ENCODE peak calls at places on chromosome 15, in ten cellular contexts. Q, T, M, X, S, R, G, E, L and D are unnamed samples.

GRCh38 chr15:77027697-77028450 is 32.9 kb downstream of the PSTPIP1 start:
- DNase-seq in Q (no peak), T (peak; percentile 13), M (peak; percentile 7), X (peak; percentile 55), S (peak; percentile 57), R (peak; percentile 83), G (no peak), E (peak; percentile 54), L (no peak), D (peak; percentile 30)

GRCh38 chr15:25950014-25950413 is 86.9 kb upstream of the ATP10A start:
- DNase-seq in Q (no peak), T (no peak), M (no peak), X (no peak), S (no peak), R (no peak), G (no peak), E (no peak), L (no peak), D (no peak)

GRCh38 chr15:52031542-52031941 is 12.5 kb downstream of the MAPK6 start:
- DNase-seq in Q (no peak), T (no peak), M (no peak), X (no peak), S (no peak), R (no peak), G (peak; percentile 28), E (no peak), L (no peak), D (no peak)

GRCh38 chr15:40344631-40345120 is 3.9 kb upstream of the CCDC9B start:
- DNase-seq in Q (peak; percentile 55), T (peak; percentile 62), M (peak; percentile 73), X (peak; percentile 72), S (peak; percentile 80), R (no peak), G (peak; percentile 76), E (peak; percentile 69), L (peak; percentile 57), D (peak; percentile 70)

GRCh38 chr15:88430051-88430450 is 37.1 kb downstream of the MRPL46 start:
- DNase-seq in Q (no peak), T (no peak), M (no peak), X (no peak), S (no peak), R (peak; percentile 23), G (no peak), E (no peak), L (no peak), D (no peak)

GRCh38 chr15:63800245-63800644 is 33.5 kb downstream of the HERC1 start:
- DNase-seq in Q (no peak), T (no peak), M (no peak), X (no peak), S (no peak), R (no peak), G (no peak), E (no peak), L (no peak), D (no peak)

GRCh38 chr15:40307421-40308165 is at the start of gene PLCB2:
- DNase-seq in Q (no peak), T (peak; percentile 60), M (peak; percentile 45), X (no peak), S (peak; percentile 81), R (no peak), G (no peak), E (peak; percentile 61), L (no peak), D (peak; percentile 38)

GRCh38 chr15:23690450-23690852 is 3.3 kb upstream of the NDN start:
- DNase-seq in Q (peak; percentile 38), T (no peak), M (peak; percentile 10), X (peak; percentile 83), S (peak; percentile 74), R (no peak), G (peak; percentile 91), E (peak; percentile 65), L (peak; percentile 54), D (no peak)

GRCh38 chr15:48941913-48942312 is 21.8 kb downstream of the SHC4 start:
- DNase-seq in Q (no peak), T (no peak), M (no peak), X (no peak), S (no peak), R (no peak), G (no peak), E (no peak), L (no peak), D (no peak)

GRCh38 chr15:76190767-76191538 is 120.3 kb downstream of the ETFA start:
- DNase-seq in Q (peak; percentile 77), T (peak; percentile 61), M (peak; percentile 83), X (peak; percentile 92), S (peak; percentile 89), R (peak; percentile 91), G (peak; percentile 91), E (peak; percentile 87), L (peak; percentile 83), D (peak; percentile 86)

GRCh38 chr15:67917037-67917436 is 77.2 kb upstream of the RNU6-1 start:
- DNase-seq in Q (no peak), T (no peak), M (no peak), X (peak; percentile 14), S (no peak), R (no peak), G (peak; percentile 32), E (no peak), L (no peak), D (no peak)

GRCh38 chr15:92958105-92958504 is 58.0 kb downstream of the CHD2 start:
- DNase-seq in Q (peak; percentile 69), T (no peak), M (no peak), X (no peak), S (no peak), R (no peak), G (no peak), E (no peak), L (no peak), D (no peak)

GRCh38 chr15:63077952-63078351 is 35.4 kb downstream of the TPM1 start:
- DNase-seq in Q (no peak), T (no peak), M (no peak), X (peak; percentile 40), S (no peak), R (no peak), G (no peak), E (no peak), L (no peak), D (no peak)

GRCh38 chr15:42494998-42495360 is 455 bp upstream of the SNAP23 start:
- DNase-seq in Q (no peak), T (no peak), M (no peak), X (peak; percentile 11), S (no peak), R (no peak), G (peak; percentile 74), E (no peak), L (no peak), D (peak; percentile 20)

GRCh38 chr15:80455051-80455648 is 51.0 kb downstream of the ARNT2 start:
- DNase-seq in Q (no peak), T (no peak), M (no peak), X (no peak), S (no peak), R (no peak), G (no peak), E (no peak), L (no peak), D (no peak)

GRCh38 chr15:91881551-91882297 is 28.2 kb downstream of the SLCO3A1 start:
- DNase-seq in Q (no peak), T (no peak), M (no peak), X (no peak), S (no peak), R (no peak), G (no peak), E (no peak), L (no peak), D (no peak)

GRCh38 chr15:89327113-89327512 is 7.5 kb downstream of the POLG start:
- DNase-seq in Q (no peak), T (no peak), M (no peak), X (no peak), S (no peak), R (no peak), G (no peak), E (no peak), L (no peak), D (no peak)

GRCh38 chr15:74817370-74817737 is 4.7 kb downstream of the LMAN1L start:
- DNase-seq in Q (no peak), T (no peak), M (peak; percentile 54), X (peak; percentile 33), S (no peak), R (no peak), G (peak; percentile 48), E (no peak), L (no peak), D (peak; percentile 26)
- TF ChIP-seq CTCF in Q (peak; percentile 25), T (no peak), M (peak; percentile 33), X (no peak), S (no peak), R (peak; percentile 28), G (peak; percentile 18), E (no peak), L (peak; percentile 54), D (no peak)

GRCh38 chr15:86624261-86625036 is 544.8 kb downstream of the AGBL1 start:
- DNase-seq in Q (peak; percentile 90), T (peak; percentile 16), M (peak; percentile 49), X (peak; percentile 84), S (no peak), R (no peak), G (peak; percentile 86), E (peak; percentile 53), L (peak; percentile 14), D (peak; percentile 71)
- TF ChIP-seq CTCF in Q (peak; percentile 57), T (no peak), M (peak; percentile 26), X (peak; percentile 75), S (peak; percentile 30), R (peak; percentile 17), G (peak; percentile 54), E (peak; percentile 54), L (peak; percentile 61), D (peak; percentile 48)

GRCh38 chr15:79006071-79006470 is 61.2 kb upstream of the CTSH start:
- DNase-seq in Q (no peak), T (no peak), M (no peak), X (no peak), S (no peak), R (no peak), G (no peak), E (no peak), L (no peak), D (no peak)

GRCh38 chr15:79004336-79004735 is 59.5 kb upstream of the CTSH start:
- DNase-seq in Q (peak; percentile 30), T (no peak), M (no peak), X (no peak), S (no peak), R (no peak), G (peak; percentile 46), E (no peak), L (no peak), D (no peak)

GRCh38 chr15:79009388-79009787 is 64.5 kb upstream of the CTSH start:
- DNase-seq in Q (no peak), T (no peak), M (no peak), X (no peak), S (no peak), R (no peak), G (no peak), E (no peak), L (no peak), D (no peak)

GRCh38 chr15:79008666-79009065 is 63.8 kb upstream of the CTSH start:
- DNase-seq in Q (no peak), T (no peak), M (peak; percentile 48), X (peak; percentile 40), S (no peak), R (no peak), G (no peak), E (no peak), L (no peak), D (no peak)

GRCh38 chr15:79007066-79007465 is 62.2 kb upstream of the CTSH start:
- DNase-seq in Q (peak; percentile 24), T (no peak), M (peak; percentile 60), X (peak; percentile 74), S (no peak), R (no peak), G (peak; percentile 73), E (peak; percentile 72), L (peak; percentile 61), D (peak; percentile 82)
- TF ChIP-seq CTCF in Q (peak; percentile 49), T (no peak), M (peak; percentile 52), X (peak; percentile 77), S (peak; percentile 47), R (peak; percentile 50), G (peak; percentile 60), E (peak; percentile 65), L (peak; percentile 61), D (peak; percentile 49)

GRCh38 chr15:61118885-61119284 is 110.2 kb downstream of the RORA start:
- DNase-seq in Q (no peak), T (no peak), M (no peak), X (peak; percentile 37), S (no peak), R (no peak), G (no peak), E (no peak), L (no peak), D (no peak)
- TF ChIP-seq CTCF in Q (peak; percentile 39), T (no peak), M (peak; percentile 60), X (peak; percentile 54), S (no peak), R (peak; percentile 15), G (no peak), E (no peak), L (peak; percentile 29), D (no peak)